ENCODE peak calls at places on chromosomes 16 and 17, in six cellular contexts. Q is RWPE2; J is mesothelial cell of epicardium; Y is psoas muscle; W is BJ; A is CD4-positive, alpha-beta T cell. O is an unnamed sample.

GRCh38 chr17:80486692-80487091 is 10.3 kb upstream of the NPTX1 start:
- DNase-seq in Y (peak), W (no peak), J (no peak), Q (no peak), A (no peak), O (no peak)

GRCh38 chr17:74008196-74008595 is 195.3 kb upstream of the RPL38 start:
- DNase-seq in Y (no peak), J (no peak), W (no peak), Q (no peak), A (no peak), O (no peak)

GRCh38 chr16:2026461-2027023 is at the start of gene NHERF2:
- DNase-seq in Q (no peak), W (no peak), J (peak), A (peak), Y (peak), O (no peak)

GRCh38 chr17:80504671-80505413 is 28.4 kb upstream of the NPTX1 start:
- DNase-seq in Y (no peak), A (no peak), J (no peak), Q (no peak), W (no peak), O (no peak)

GRCh38 chr17:20952183-20952582 is 90.6 kb downstream of the USP22 start:
- DNase-seq in Q (no peak), A (no peak), Y (no peak), W (no peak), J (no peak), O (no peak)

GRCh38 chr17:56699186-56699895 is 105.8 kb downstream of the NOG start:
- DNase-seq in A (no peak), W (peak), Y (peak), J (peak), Q (peak), O (no peak)

GRCh38 chr16:17474572-17474971 is 3.8 kb upstream of the XYLT1 start:
- DNase-seq in Q (no peak), W (no peak), Y (no peak), J (no peak), A (no peak), O (no peak)

GRCh38 chr17:59427425-59427921 is 96.0 kb downstream of the YPEL2 start:
- DNase-seq in J (no peak), Q (no peak), W (no peak), A (no peak), Y (no peak), O (no peak)

GRCh38 chr16:2826591-2827480 is 3.3 kb upstream of the ZG16B start:
- DNase-seq in Y (peak), W (no peak), Q (no peak), A (no peak), J (no peak), O (no peak)

GRCh38 chr17:76337413-76337777 is 16.3 kb downstream of the PRPSAP1 start:
- DNase-seq in Y (no peak), J (no peak), Q (no peak), W (no peak), A (no peak), O (no peak)

GRCh38 chr16:290681-291405 is 7.9 kb downstream of the PDIA2 start:
- DNase-seq in A (no peak), W (no peak), Q (no peak), J (no peak), Y (no peak), O (no peak)

GRCh38 chr16:68992521-68992920 is 112.9 kb upstream of the HAS3 start:
- DNase-seq in Q (no peak), A (no peak), Y (no peak), J (no peak), W (peak), O (no peak)

GRCh38 chr16:67699265-67699664 is 19.9 kb downstream of the GFOD2 start:
- DNase-seq in J (no peak), A (no peak), Q (no peak), W (no peak), Y (no peak), O (no peak)

GRCh38 chr17:38572665-38573365 is 32.9 kb downstream of the SRCIN1 start:
- DNase-seq in J (no peak), A (no peak), Y (no peak), W (no peak), Q (no peak), O (peak)

GRCh38 chr17:9018731-9019130 is 2.6 kb upstream of the NTN1 start:
- DNase-seq in Y (no peak), Q (no peak), A (no peak), W (no peak), J (no peak), O (no peak)

GRCh38 chr17:42010898-42011516 is 6.2 kb downstream of the DNAJC7 start:
- DNase-seq in Y (no peak), Q (no peak), J (no peak), W (no peak), A (no peak), O (no peak)

GRCh38 chr16:72474511-72475123 is 302.7 kb upstream of the PMFBP1 start:
- DNase-seq in W (peak), A (no peak), J (no peak), Y (no peak), Q (no peak), O (no peak)

GRCh38 chr16:47037396-47037745 is 63.9 kb upstream of the DNAJA2 start:
- DNase-seq in A (peak), W (no peak), Q (no peak), J (no peak), Y (no peak), O (no peak)

GRCh38 chr17:81253358-81254131 is 14.4 kb downstream of the NDUFAF8 start:
- DNase-seq in A (peak), W (no peak), Q (no peak), Y (no peak), J (no peak), O (no peak)

GRCh38 chr17:69900829-69901228 is 174.2 kb upstream of the KCNJ16 start:
- DNase-seq in Y (peak), W (no peak), Q (no peak), A (no peak), J (no peak), O (no peak)

GRCh38 chr16:67562526-67562917 is at the start of gene CTCF:
- DNase-seq in Q (no peak), A (peak), J (peak), Y (peak), W (no peak), O (peak)

GRCh38 chr16:21300309-21301167 is 22.4 kb upstream of the CRYM start:
- DNase-seq in W (peak), Q (peak), Y (peak), J (peak), A (peak), O (peak)

GRCh38 chr17:29010129-29010528 is 4.3 kb upstream of the SEZ6 start:
- DNase-seq in Q (no peak), W (no peak), A (no peak), Y (no peak), J (no peak), O (no peak)

GRCh38 chr17:27804113-27804512 is 3.8 kb upstream of the NOS2 start:
- DNase-seq in W (no peak), J (no peak), A (no peak), Y (no peak), Q (no peak), O (no peak)

GRCh38 chr16:87325480-87325879 is 8.3 kb upstream of the C16orf95 start:
- DNase-seq in A (no peak), J (no peak), Y (peak), Q (peak), W (no peak), O (no peak)

GRCh38 chr16:2177561-2177960 is 18.8 kb downstream of the CASKIN1 start:
- DNase-seq in J (no peak), W (no peak), Y (no peak), Q (no peak), A (no peak), O (no peak)

GRCh38 chr17:51640108-51640622 is 379.8 kb downstream of the UTP18 start:
- DNase-seq in J (no peak), Q (no peak), Y (no peak), A (no peak), W (no peak), O (no peak)

GRCh38 chr16:67518676-67519075 is 10.0 kb upstream of the RIPOR1 start:
- DNase-seq in A (no peak), W (no peak), J (no peak), Y (no peak), Q (no peak), O (no peak)

GRCh38 chr16:55439101-55439690 is 39.8 kb upstream of the MMP2 start:
- DNase-seq in Q (no peak), A (no peak), Y (no peak), W (no peak), J (no peak), O (no peak)

GRCh38 chr16:19502395-19503131 is 19.3 kb downstream of the GDE1 start:
- DNase-seq in W (no peak), J (peak), Q (no peak), Y (peak), A (peak), O (peak)

GRCh38 chr16:27780468-27781194 is 230.7 kb downstream of the KATNIP start:
- DNase-seq in Q (no peak), J (no peak), W (no peak), A (no peak), Y (no peak), O (no peak)

GRCh38 chr16:27781195-27781524 is 231.2 kb downstream of the KATNIP start:
- DNase-seq in Q (no peak), J (no peak), A (no peak), W (no peak), Y (peak), O (no peak)

GRCh38 chr16:27778926-27779570 is 229.1 kb downstream of the KATNIP start:
- DNase-seq in Y (no peak), Q (no peak), W (no peak), A (no peak), J (no peak), O (no peak)

GRCh38 chr16:27778171-27778925 is 228.4 kb downstream of the KATNIP start:
- DNase-seq in J (no peak), W (no peak), A (no peak), Q (no peak), Y (no peak), O (no peak)

DNA sequence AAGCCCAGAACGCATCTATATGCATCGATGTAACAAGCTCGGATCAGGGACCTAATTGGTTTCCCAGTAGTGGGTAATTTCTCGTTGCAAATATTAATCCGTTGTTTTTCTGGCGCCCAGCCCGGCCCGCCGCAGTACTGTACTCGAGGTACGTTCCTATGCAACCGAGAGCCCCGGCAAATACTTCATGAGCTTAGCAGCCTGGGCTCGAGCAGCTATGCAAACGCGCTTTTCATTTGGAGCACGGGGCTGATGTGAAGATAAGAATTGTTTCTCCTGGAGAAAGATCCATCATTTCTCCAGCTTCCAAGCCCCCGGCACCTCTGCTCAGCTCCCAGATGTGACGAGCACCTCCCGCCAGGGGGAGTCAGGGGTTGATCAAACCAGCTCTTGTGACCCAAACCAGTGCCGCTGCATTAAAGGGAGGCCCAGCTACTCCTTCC is 229.8 kb downstream of the KATNIP start:
- DNase-seq in W (no peak), J (no peak), Q (no peak), A (no peak), Y (no peak), O (peak)
- TF ChIP-seq CTCF in W (peak), J (peak), Q (peak), A (no peak), Y (no peak), O (peak)

GRCh38 chr16:88383401-88384221 is 852 bp downstream of the ZNF469 start:
- DNase-seq in Q (peak), Y (peak), J (no peak), W (no peak), A (no peak), O (peak)
- TF ChIP-seq CTCF in Q (peak), Y (peak), J (peak), W (peak), A (no peak), O (peak)

DNA sequence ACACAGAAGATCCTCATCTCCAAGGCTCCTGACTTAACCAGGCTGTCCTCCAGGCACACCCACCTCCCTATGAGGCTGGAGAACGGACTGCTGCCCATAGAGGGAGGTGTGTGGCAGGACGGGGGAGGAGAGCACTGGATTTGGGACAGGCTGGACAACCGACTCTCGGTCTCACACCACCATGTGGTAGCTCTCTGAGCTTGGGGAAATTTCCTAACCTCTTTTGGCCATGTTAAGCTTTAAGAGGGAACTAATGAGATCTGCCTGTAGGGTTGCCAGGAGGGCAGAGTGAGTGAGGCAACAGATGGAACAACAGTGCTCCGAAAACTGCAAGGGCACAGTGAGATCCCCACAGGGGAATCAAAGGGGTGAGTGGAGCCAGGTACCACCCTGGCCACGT is 32.7 kb downstream of the RHBDL3 start:
- DNase-seq in A (no peak), Q (no peak), J (no peak), Y (no peak), W (no peak), O (no peak)
- TF ChIP-seq CTCF in A (no peak), Q (no peak), J (no peak), Y (no peak), W (no peak), O (no peak)

GRCh38 chr16:86018487-86018886 is 119.5 kb downstream of the IRF8 start:
- DNase-seq in A (no peak), W (no peak), Q (peak), Y (no peak), J (no peak), O (no peak)

GRCh38 chr16:86020971-86021370 is 122.0 kb downstream of the IRF8 start:
- DNase-seq in Y (no peak), Q (peak), W (no peak), A (no peak), J (no peak), O (no peak)

GRCh38 chr16:86022381-86022960 is 123.5 kb downstream of the IRF8 start:
- DNase-seq in A (no peak), J (no peak), Q (peak), Y (no peak), W (no peak), O (no peak)

GRCh38 chr16:86016201-86016965 is 117.4 kb downstream of the IRF8 start:
- DNase-seq in W (no peak), Q (peak), Y (no peak), J (no peak), A (peak), O (no peak)

GRCh38 chr16:86019446-86020047 is 120.6 kb downstream of the IRF8 start:
- DNase-seq in Y (no peak), Q (peak), A (no peak), W (no peak), J (no peak), O (no peak)
- TF ChIP-seq CTCF in Y (no peak), Q (peak), A (no peak), W (peak), J (no peak), O (peak)

GRCh38 chr17:65356524-65356923 is 204.9 kb downstream of the AXIN2 start:
- DNase-seq in J (no peak), A (no peak), Y (no peak), Q (no peak), W (no peak), O (no peak)
- TF ChIP-seq CTCF in J (no peak), A (no peak), Y (no peak), Q (no peak), W (no peak), O (no peak)

GRCh38 chr17:43918026-43918389 is 10.7 kb upstream of the MPP2 start:
- DNase-seq in Y (no peak), Q (no peak), A (no peak), W (no peak), J (no peak), O (no peak)

GRCh38 chr17:43915561-43915960 is 8.2 kb upstream of the MPP2 start:
- DNase-seq in Q (no peak), W (no peak), Y (no peak), J (no peak), A (no peak), O (no peak)

GRCh38 chr17:43917016-43917347 is 9.6 kb upstream of the MPP2 start:
- DNase-seq in Q (no peak), A (no peak), W (no peak), J (no peak), Y (peak), O (no peak)

GRCh38 chr17:43916385-43916784 is 9.0 kb upstream of the MPP2 start:
- DNase-seq in Q (no peak), W (no peak), A (no peak), Y (no peak), J (no peak), O (no peak)

GRCh38 chr17:43917348-43918025 is 10.2 kb upstream of the MPP2 start:
- DNase-seq in J (no peak), A (peak), Y (peak), W (no peak), Q (no peak), O (no peak)
- TF ChIP-seq CTCF in J (no peak), A (peak), Y (peak), W (peak), Q (peak), O (peak)

GRCh38 chr17:17019891-17020456 is 22.3 kb upstream of the MPRIP start:
- DNase-seq in J (no peak), Y (peak), Q (no peak), W (no peak), A (no peak), O (no peak)

GRCh38 chr17:17018612-17019429 is 23.4 kb upstream of the MPRIP start:
- DNase-seq in A (no peak), J (no peak), Y (no peak), W (no peak), Q (peak), O (peak)

GRCh38 chr17:17018021-17018441 is 24.2 kb upstream of the MPRIP start:
- DNase-seq in Q (peak), J (no peak), A (no peak), W (no peak), Y (peak), O (no peak)

GRCh38 chr17:17020821-17021193 is 21.4 kb upstream of the MPRIP start:
- DNase-seq in J (no peak), Y (no peak), W (no peak), Q (no peak), A (no peak), O (no peak)

GRCh38 chr17:17019430-17019762 is 22.9 kb upstream of the MPRIP start:
- DNase-seq in W (no peak), Q (no peak), J (no peak), Y (no peak), A (no peak), O (no peak)
- TF ChIP-seq CTCF in W (no peak), Q (no peak), J (no peak), Y (no peak), A (no peak), O (no peak)